ENCODE peak calls at places on chromosome 3, in ten cellular contexts. Y is thoracic aorta, I is choroid plexus epithelial cell, Q is fibroblast of the aortic adventitia, A is fibroblast of lung, E is SK-N-SH, Z is endodermal cell, S is hepatocyte, L is Peyer's patch, G is mammary epithelial cell. N is an unnamed sample.

GRCh38 chr3:52021869-52022268 is 26.2 kb upstream of the RPL29 start:
- DNase-seq in E (peak), Z (no peak), A (no peak), S (no peak), Q (no peak), I (no peak), Y (no peak), G (no peak), L (no peak), N (no peak)

GRCh38 chr3:173371848-173372487 is 25.6 kb upstream of the NLGN1 start:
- DNase-seq in Z (peak), Q (peak), Y (no peak), E (peak), S (peak), A (peak), G (peak), L (no peak), I (peak), N (no peak)

GRCh38 chr3:53700441-53700840 is 145.8 kb downstream of the CHDH start:
- DNase-seq in I (no peak), E (no peak), Y (no peak), L (no peak), S (no peak), Z (no peak), Q (no peak), A (no peak), G (no peak), N (no peak)

GRCh38 chr3:14806641-14807263 is 12.0 kb upstream of the FGD5 start:
- DNase-seq in I (peak), Z (no peak), G (peak), L (no peak), Q (peak), E (no peak), A (peak), Y (no peak), S (no peak), N (no peak)

GRCh38 chr3:39103324-39103693 is 4.1 kb downstream of the GORASP1 start:
- DNase-seq in A (no peak), E (no peak), G (no peak), Q (no peak), Y (no peak), L (no peak), S (no peak), Z (peak), I (no peak), N (no peak)

GRCh38 chr3:192901435-192901834 is 16.2 kb downstream of the MB21D2 start:
- DNase-seq in E (no peak), S (no peak), A (peak), G (peak), Z (no peak), I (peak), Q (peak), L (no peak), Y (no peak), N (no peak)

GRCh38 chr3:194657439-194657838 is 14.6 kb downstream of the LSG1 start:
- DNase-seq in E (no peak), A (no peak), Z (no peak), Y (no peak), G (no peak), L (no peak), S (no peak), I (no peak), Q (no peak), N (no peak)

GRCh38 chr3:72458365-72458764 is 389.9 kb downstream of the SHQ1 start:
- DNase-seq in E (no peak), Z (no peak), Y (no peak), S (peak), G (peak), Q (no peak), A (no peak), I (no peak), L (peak), N (no peak)

GRCh38 chr3:24493951-24494615 is 567 bp downstream of the THRB start:
- DNase-seq in S (peak), E (peak), L (peak), Y (peak), Q (peak), G (peak), A (peak), I (peak), Z (peak), N (peak)

GRCh38 chr3:132174500-132174899 is 139.7 kb upstream of the CPNE4 start:
- DNase-seq in E (no peak), L (no peak), I (peak), G (peak), A (no peak), Q (no peak), S (no peak), Z (no peak), Y (no peak), N (no peak)

GRCh38 chr3:151816091-151816604 is 2.2 kb downstream of the AADAC start:
- DNase-seq in A (peak), E (no peak), I (peak), G (peak), Z (peak), S (peak), Q (peak), Y (no peak), L (no peak), N (no peak)

GRCh38 chr3:46070458-46071136 is 43.3 kb upstream of the XCR1 start:
- DNase-seq in Y (no peak), L (no peak), Q (no peak), S (no peak), A (no peak), G (no peak), I (no peak), Z (no peak), E (no peak), N (no peak)

GRCh38 chr3:136042608-136043221 is 77.2 kb downstream of the PPP2R3A start:
- DNase-seq in E (peak), Y (no peak), I (peak), Z (no peak), S (peak), Q (peak), A (peak), L (no peak), G (peak), N (no peak)

DNA sequence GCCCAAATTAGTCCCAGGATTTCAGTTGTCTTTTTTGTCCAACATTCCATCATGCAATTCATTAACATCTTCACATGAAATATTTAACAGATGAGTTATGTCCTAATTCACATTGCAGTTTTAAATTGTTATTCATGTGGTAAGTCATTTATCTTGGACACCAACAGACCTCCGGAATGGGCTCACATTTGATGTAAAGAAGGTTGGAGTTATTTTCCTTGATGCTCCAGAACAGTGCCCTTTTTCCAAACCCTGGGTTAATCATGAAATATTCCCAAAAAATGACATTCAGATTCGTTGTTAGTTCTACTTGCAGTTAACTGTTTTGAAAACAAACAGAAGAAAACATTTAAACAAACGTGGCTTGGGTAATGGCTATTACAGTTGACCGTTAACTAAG is 32.9 kb upstream of the LRTM1 start:
- DNase-seq in A (no peak), S (no peak), E (no peak), Y (no peak), L (no peak), G (no peak), I (no peak), Q (no peak), Z (no peak), N (no peak)
- H3K4me3 ChIP-seq in A (no peak), S (no peak), E (no peak), Y (no peak), L (no peak), G (no peak), I (no peak), Q (no peak), Z (no peak), N (no peak)

GRCh38 chr3:40178012-40178594 is 131.4 kb upstream of the EIF1B start:
- DNase-seq in Z (peak), I (no peak), E (no peak), G (no peak), L (no peak), A (no peak), Y (no peak), S (no peak), Q (no peak), N (no peak)

GRCh38 chr3:40185029-40185695 is 124.3 kb upstream of the EIF1B start:
- DNase-seq in L (no peak), A (no peak), I (no peak), S (no peak), Y (no peak), G (no peak), E (no peak), Z (peak), Q (no peak), N (no peak)

GRCh38 chr3:40186508-40186907 is 123.0 kb upstream of the EIF1B start:
- DNase-seq in E (no peak), Q (no peak), Z (peak), S (no peak), Y (no peak), A (no peak), G (no peak), L (no peak), I (no peak), N (no peak)

GRCh38 chr3:40179016-40179415 is 130.5 kb upstream of the EIF1B start:
- DNase-seq in Q (peak), E (peak), I (peak), Z (peak), G (peak), Y (peak), S (peak), A (peak), L (peak), N (peak)

DNA sequence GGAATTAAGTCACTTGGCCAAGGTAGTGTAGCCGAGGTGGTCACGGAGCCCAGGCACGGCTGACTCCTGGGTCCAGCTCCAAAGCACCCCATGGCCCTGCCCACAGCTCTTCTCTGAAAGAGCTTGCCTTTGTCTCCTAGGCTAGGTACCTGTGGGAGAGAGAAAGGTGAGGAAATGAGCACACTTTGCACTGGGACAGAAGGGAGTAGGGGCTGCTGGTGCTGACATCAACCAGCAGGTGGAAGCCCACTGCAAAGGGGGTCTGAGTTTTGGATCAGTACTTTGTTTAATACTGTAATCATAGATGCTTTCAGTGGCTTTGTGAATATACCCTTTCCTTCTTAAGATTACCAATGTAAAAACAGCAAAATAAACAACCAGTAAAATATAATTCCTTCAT is 128.3 kb upstream of the EIF1B start:
- DNase-seq in L (no peak), Z (peak), Y (no peak), S (no peak), Q (no peak), A (no peak), I (no peak), E (no peak), G (no peak), N (no peak)
- TF ChIP-seq CTCF in L (no peak), Z (peak), Y (no peak), S (no peak), Q (no peak), A (no peak), I (peak), E (no peak), G (no peak), N (no peak)

DNA sequence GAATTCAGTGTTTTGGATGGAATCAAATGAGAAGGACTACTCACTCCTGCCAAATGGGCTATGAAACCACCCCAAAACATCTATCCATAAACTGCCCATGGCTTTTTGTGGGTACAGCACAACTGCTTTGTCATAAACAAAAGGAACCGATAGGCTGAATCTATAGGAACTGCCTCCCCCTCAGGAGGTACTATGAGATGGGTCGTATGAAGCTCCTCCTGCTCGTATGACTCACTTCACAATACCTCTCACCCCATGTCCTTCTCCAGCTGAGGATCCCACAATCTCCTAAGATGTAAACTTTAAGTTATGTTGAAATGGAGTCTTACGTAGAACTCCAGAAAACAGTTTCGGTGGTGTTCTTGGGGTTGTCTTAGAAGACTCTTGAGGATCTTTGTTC is 129.9 kb upstream of the SAMMSON start:
- DNase-seq in Z (no peak), Q (no peak), S (peak), A (peak), Y (no peak), E (no peak), L (no peak), I (peak), G (no peak), N (no peak)
- H3K4me3 ChIP-seq in Z (no peak), Q (no peak), S (no peak), A (no peak), Y (no peak), E (no peak), L (no peak), I (no peak), G (no peak), N (no peak)

GRCh38 chr3:94694894-94695293 is 632.0 kb downstream of the NSUN3 start:
- DNase-seq in S (peak), Y (no peak), G (peak), A (no peak), I (peak), Q (no peak), L (no peak), E (no peak), Z (no peak), N (no peak)
- TF ChIP-seq CTCF in S (no peak), Y (no peak), G (no peak), A (no peak), I (no peak), Q (no peak), L (no peak), E (no peak), Z (no peak), N (no peak)

GRCh38 chr3:141385386-141386079 is 17.2 kb downstream of the ZBTB38 start:
- DNase-seq in Y (no peak), A (peak), Q (peak), G (no peak), I (peak), Z (no peak), E (no peak), S (no peak), L (no peak), N (no peak)
- H3K4me3 ChIP-seq in Y (peak), A (peak), Q (peak), G (no peak), I (peak), Z (no peak), E (peak), S (no peak), L (peak), N (no peak)

GRCh38 chr3:69290430-69290829 is 95.5 kb downstream of the FRMD4B start:
- DNase-seq in Z (peak), S (no peak), E (no peak), G (no peak), Q (no peak), I (no peak), L (no peak), A (no peak), Y (no peak), N (no peak)
- TF ChIP-seq CTCF in Z (no peak), S (no peak), E (no peak), G (no peak), Q (no peak), I (no peak), L (no peak), A (no peak), Y (no peak), N (no peak)

DNA sequence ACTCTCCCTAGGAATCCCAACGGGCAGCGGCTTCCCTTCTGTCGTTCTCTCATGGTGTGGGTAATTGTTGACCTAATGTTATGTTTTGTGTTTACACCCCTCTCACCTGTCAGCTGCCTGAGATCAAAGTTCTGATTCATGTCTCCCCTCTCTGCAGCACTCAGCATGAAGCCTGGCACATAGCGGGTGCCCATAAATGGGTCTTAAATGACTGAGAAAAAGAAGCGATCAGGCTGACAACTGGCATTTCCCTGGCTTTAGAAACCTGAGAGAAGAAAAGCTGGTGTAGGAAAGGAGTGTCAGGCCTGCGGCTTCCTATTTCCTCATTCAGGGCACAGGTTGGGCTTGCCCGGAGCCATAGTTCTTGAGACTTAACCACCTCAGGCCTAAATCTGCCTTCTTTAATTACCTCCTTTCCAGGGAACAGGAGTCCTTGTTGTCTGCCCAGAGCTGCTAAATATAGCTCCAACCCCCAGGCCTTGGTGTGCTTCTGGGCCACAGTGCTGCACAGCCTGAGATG is 31.8 kb downstream of the LPP start:
- DNase-seq in E (no peak), I (peak), Y (no peak), L (peak), S (no peak), G (peak), Z (no peak), Q (no peak), A (no peak), N (peak)
- H3K4me3 ChIP-seq in E (no peak), I (no peak), Y (peak), L (no peak), S (no peak), G (no peak), Z (no peak), Q (no peak), A (no peak), N (peak)

DNA sequence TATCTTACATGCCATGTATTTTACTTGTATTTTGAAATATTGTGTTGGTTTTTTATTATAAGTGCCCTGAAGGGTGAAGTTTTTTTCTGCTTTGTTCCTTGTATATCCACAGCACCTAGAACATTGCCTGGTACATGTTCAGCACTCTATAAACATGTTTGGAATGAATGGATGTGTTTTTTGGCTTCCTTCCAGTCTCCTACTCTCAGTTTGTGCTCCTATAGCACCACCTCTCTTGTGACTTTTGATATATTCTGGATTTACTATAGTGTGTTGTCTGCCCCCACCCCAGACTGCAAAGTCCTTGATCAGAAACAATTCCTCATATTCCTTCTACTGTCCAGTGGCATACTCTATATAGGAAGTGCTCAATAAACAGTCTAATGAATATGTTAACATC is 60.6 kb downstream of the PLCL2 start:
- DNase-seq in E (no peak), S (no peak), A (peak), G (no peak), Z (no peak), Q (peak), Y (no peak), L (no peak), I (peak), N (no peak)
- TF ChIP-seq CTCF in E (peak), S (no peak), A (no peak), G (no peak), Z (no peak), Q (no peak), Y (no peak), L (no peak), I (peak), N (no peak)